ENCODE peak calls at places on chromosomes 2 and 18, in six cellular contexts. T is stimulated activated CD4-positive, alpha-beta T cell treated with anti-CD3 and anti-CD28 coated beads, Interleukin-2, amount 100 ng/mL, for 24 hours; E is NCI-H1417; K is lower leg skin; C is naive thymus-derived CD4-positive, alpha-beta T cell; U is skeletal muscle cell. W is an unnamed sample.

GRCh38 chr2:135164431-135164830 is 112.3 kb downstream of the RAB3GAP1 start:
- DNase-seq in T (no peak), E (peak; percentile 67), K (no peak), C (no peak), U (peak; percentile 59), W (no peak)

GRCh38 chr2:26887142-26887541 is 39.2 kb downstream of the DPYSL5 start:
- DNase-seq in T (no peak), E (no peak), K (no peak), C (no peak), U (no peak), W (no peak)

GRCh38 chr2:192655916-192656315 is 461.2 kb upstream of the TMEFF2 start:
- DNase-seq in T (no peak), E (no peak), K (no peak), C (no peak), U (no peak), W (no peak)

GRCh38 chr18:57518533-57518932 is 68.0 kb downstream of the FECH start:
- DNase-seq in T (no peak), E (peak; percentile 62), K (no peak), C (no peak), U (no peak), W (no peak)

GRCh38 chr2:118310016-118310877 is 222.0 kb downstream of the INSIG2 start:
- DNase-seq in T (peak; percentile 72), E (no peak), K (no peak), C (peak; percentile 69), U (no peak), W (no peak)

GRCh38 chr2:101400048-101400447 is 12.7 kb upstream of the CREG2 start:
- DNase-seq in T (no peak), E (no peak), K (no peak), C (no peak), U (no peak), W (no peak)

GRCh38 chr2:206217743-206218520 is 56.5 kb upstream of the ZDBF2 start:
- DNase-seq in T (no peak), E (no peak), K (no peak), C (no peak), U (peak; percentile 9), W (no peak)

GRCh38 chr2:216648105-216648504 is 14.9 kb downstream of the IGFBP2 start:
- DNase-seq in T (no peak), E (no peak), K (no peak), C (no peak), U (peak; percentile 53), W (no peak)

GRCh38 chr2:112869258-112869842 is 32.8 kb upstream of the IL1B start:
- DNase-seq in T (peak; percentile 29), E (peak; percentile 95), K (peak; percentile 81), C (no peak), U (peak; percentile 62), W (peak; percentile 86)

GRCh38 chr2:216181953-216182352 is 72.8 kb downstream of the XRCC5 start:
- DNase-seq in T (no peak), E (no peak), K (no peak), C (no peak), U (no peak), W (no peak)

GRCh38 chr2:173496746-173497145 is 142.1 kb downstream of the CDCA7 start:
- DNase-seq in T (no peak), E (no peak), K (no peak), C (no peak), U (peak; percentile 48), W (no peak)

GRCh38 chr18:21112140-21112473 is 494 bp upstream of the ROCK1 start:
- DNase-seq in T (peak; percentile 55), E (no peak), K (no peak), C (no peak), U (no peak), W (no peak)

GRCh38 chr18:66587430-66587829 is 16.5 kb downstream of the CDH19 start:
- DNase-seq in T (no peak), E (no peak), K (no peak), C (no peak), U (no peak), W (no peak)

GRCh38 chr2:240127911-240128607 is 8.0 kb downstream of the COPS9 start:
- DNase-seq in T (no peak), E (no peak), K (no peak), C (no peak), U (no peak), W (no peak)

GRCh38 chr18:24362757-24363156 is 34.9 kb downstream of the OSBPL1A start:
- DNase-seq in T (no peak), E (no peak), K (no peak), C (no peak), U (no peak), W (no peak)